ENCODE peak calls at places on chromosomes 5 and 9, in four cellular contexts. One of them, this sample, is unnamed.
A peak's percentile ranks its signal among the peaks of the same experiment; 100 is the strongest.

GRCh38 chr9:93100265-93100636 is 4.2 kb downstream of the CARD19 start:
- DNase-seq in stomach: no peak
- DNase-seq in GM12878: no peak
- DNase-seq in heart right ventricle: no peak
- DNase-seq in this sample: no peak

GRCh38 chr5:86977185-86977584 is 290.5 kb upstream of the RASA1 start:
- DNase-seq in GM12878: no peak
- DNase-seq in heart right ventricle: peak; percentile 4
- DNase-seq in stomach: no peak
- DNase-seq in this sample: no peak

GRCh38 chr9:129138476-129139232 is 27.4 kb downstream of the PTPA start:
- DNase-seq in stomach: peak; percentile 46
- DNase-seq in heart right ventricle: peak; percentile 71
- DNase-seq in GM12878: no peak
- DNase-seq in this sample: no peak

GRCh38 chr5:178430187-178431062 is 159.8 kb downstream of the COL23A1 start:
- DNase-seq in stomach: no peak
- DNase-seq in heart right ventricle: no peak
- DNase-seq in GM12878: no peak
- DNase-seq in this sample: no peak

GRCh38 chr9:92406506-92406905 is 2.1 kb upstream of the OGN start:
- DNase-seq in GM12878: peak; percentile 21
- DNase-seq in stomach: no peak
- DNase-seq in heart right ventricle: peak; percentile 38
- DNase-seq in this sample: no peak

GRCh38 chr5:10626473-10627013 is 62.7 kb downstream of the ANKRD33B start:
- DNase-seq in stomach: no peak
- DNase-seq in heart right ventricle: no peak
- DNase-seq in GM12878: no peak
- DNase-seq in this sample: no peak

GRCh38 chr9:117430813-117431212 is 16.0 kb upstream of the ASTN2 start:
- DNase-seq in GM12878: no peak
- DNase-seq in heart right ventricle: no peak
- DNase-seq in stomach: no peak
- DNase-seq in this sample: no peak

GRCh38 chr9:133563286-133564213 is 29.0 kb downstream of the ADAMTSL2 start:
- DNase-seq in GM12878: no peak
- DNase-seq in heart right ventricle: peak; percentile 34
- DNase-seq in stomach: no peak
- DNase-seq in this sample: no peak

GRCh38 chr9:133855802-133856592 is 117.8 kb upstream of the SARDH start:
- DNase-seq in heart right ventricle: peak; percentile 64
- DNase-seq in stomach: peak; percentile 53
- DNase-seq in GM12878: no peak
- DNase-seq in this sample: no peak

GRCh38 chr9:100150209-100150608 is 51.2 kb downstream of the INVS start:
- DNase-seq in heart right ventricle: no peak
- DNase-seq in stomach: no peak
- DNase-seq in GM12878: no peak
- DNase-seq in this sample: no peak

GRCh38 chr5:72125271-72125670 is 18.0 kb downstream of the MAP1B start:
- DNase-seq in stomach: no peak
- DNase-seq in GM12878: no peak
- DNase-seq in heart right ventricle: no peak
- DNase-seq in this sample: no peak

GRCh38 chr5:72121052-72121451 is 13.8 kb downstream of the MAP1B start:
- DNase-seq in GM12878: no peak
- DNase-seq in stomach: no peak
- DNase-seq in heart right ventricle: no peak
- DNase-seq in this sample: no peak

GRCh38 chr5:72123764-72124163 is 16.5 kb downstream of the MAP1B start:
- DNase-seq in heart right ventricle: no peak
- DNase-seq in stomach: no peak
- DNase-seq in GM12878: no peak
- DNase-seq in this sample: no peak

GRCh38 chr5:72122619-72123018 is 15.3 kb downstream of the MAP1B start:
- DNase-seq in GM12878: no peak
- DNase-seq in heart right ventricle: no peak
- DNase-seq in stomach: no peak
- DNase-seq in this sample: no peak

GRCh38 chr5:72121753-72122445 is 14.6 kb downstream of the MAP1B start:
- DNase-seq in stomach: no peak
- DNase-seq in GM12878: no peak
- DNase-seq in heart right ventricle: no peak
- DNase-seq in this sample: no peak
- H3K4me1 ChIP-seq in stomach: peaks cover 20% of the 10 kb centered on the region
- H3K4me1 ChIP-seq in GM12878: no peaks in the 10 kb centered on the region
- H3K4me1 ChIP-seq in heart right ventricle: no peaks in the 10 kb centered on the region
- H3K4me1 ChIP-seq in this sample: peaks cover 26% of the 10 kb centered on the region

GRCh38 chr5:150044334-150044681 is 42.0 kb downstream of the CSF1R start:
- DNase-seq in stomach: no peak
- DNase-seq in heart right ventricle: peak; percentile 35
- DNase-seq in GM12878: no peak
- DNase-seq in this sample: peak; percentile 92
- H3K36me3 ChIP-seq in stomach: peaks cover 100% of the 10 kb centered on the region
- H3K36me3 ChIP-seq in heart right ventricle: peaks cover 97% of the 10 kb centered on the region
- H3K36me3 ChIP-seq in GM12878: peaks cover 40% of the 10 kb centered on the region
- H3K36me3 ChIP-seq in this sample: peaks cover 99% of the 10 kb centered on the region

DNA sequence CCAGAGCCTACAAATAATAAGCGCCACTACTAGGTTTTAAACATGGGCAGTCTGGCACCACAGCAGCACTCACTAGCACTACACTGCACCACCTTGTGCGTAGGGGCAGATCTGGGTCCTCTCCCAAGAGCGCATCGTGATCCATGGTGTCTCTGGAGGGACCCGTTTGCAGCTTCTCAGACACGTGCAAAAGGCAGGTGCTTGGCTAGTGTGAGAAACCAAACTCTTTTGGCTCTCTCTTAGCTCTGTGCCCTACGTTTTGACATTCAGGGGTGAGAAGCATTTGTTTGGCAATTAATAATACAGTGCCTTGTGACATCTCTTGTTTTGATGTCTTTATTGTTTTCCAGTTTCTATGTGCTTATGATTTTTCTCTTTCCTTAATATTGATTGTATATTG is 75.4 kb upstream of the EGFLAM start:
- DNase-seq in GM12878: no peak
- DNase-seq in heart right ventricle: no peak
- DNase-seq in stomach: no peak
- DNase-seq in this sample: no peak
- H3K4me3 ChIP-seq in GM12878: no peak overlapping the region
- H3K4me3 ChIP-seq in heart right ventricle: no peak overlapping the region
- H3K4me3 ChIP-seq in stomach: no peak overlapping the region
- H3K4me3 ChIP-seq in this sample: no peak overlapping the region

GRCh38 chr5:145975361-145976066 is 39.1 kb downstream of the SH3RF2 start:
- DNase-seq in heart right ventricle: no peak
- DNase-seq in GM12878: no peak
- DNase-seq in stomach: peak; percentile 37
- DNase-seq in this sample: peak; percentile 92

GRCh38 chr5:145976431-145977155 is 40.2 kb downstream of the SH3RF2 start:
- DNase-seq in stomach: no peak
- DNase-seq in GM12878: no peak
- DNase-seq in heart right ventricle: no peak
- DNase-seq in this sample: peak; percentile 39

GRCh38 chr5:145978171-145978570 is 41.8 kb downstream of the SH3RF2 start:
- DNase-seq in GM12878: no peak
- DNase-seq in stomach: no peak
- DNase-seq in heart right ventricle: no peak
- DNase-seq in this sample: no peak

GRCh38 chr5:145971701-145972100 is 35.3 kb downstream of the SH3RF2 start:
- DNase-seq in heart right ventricle: no peak
- DNase-seq in stomach: no peak
- DNase-seq in GM12878: no peak
- DNase-seq in this sample: no peak

DNA sequence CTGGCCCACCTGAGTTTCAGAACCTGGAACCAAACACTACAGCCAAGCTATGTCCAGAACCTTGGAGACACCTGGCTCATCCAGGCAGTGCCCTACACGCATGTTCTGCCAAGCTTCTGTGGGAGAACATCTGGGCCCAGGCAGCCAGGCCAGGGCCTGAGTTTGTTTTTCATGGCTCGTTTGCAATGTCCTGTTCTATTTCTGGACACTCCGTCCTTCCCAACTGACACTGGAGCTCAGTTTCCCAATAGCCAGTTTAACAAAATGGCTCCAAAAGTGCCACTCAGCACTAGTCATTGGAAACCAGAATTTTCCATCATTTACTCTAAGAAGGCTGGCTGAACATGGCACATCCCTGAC is 38.6 kb downstream of the SH3RF2 start:
- DNase-seq in GM12878: no peak
- DNase-seq in heart right ventricle: no peak
- DNase-seq in stomach: no peak
- DNase-seq in this sample: no peak
- H3K4me1 ChIP-seq in GM12878: no peaks in the 10 kb centered on the region
- H3K4me1 ChIP-seq in heart right ventricle: peaks cover 26% of the 10 kb centered on the region
- H3K4me1 ChIP-seq in stomach: peaks cover 44% of the 10 kb centered on the region
- H3K4me1 ChIP-seq in this sample: peaks cover 30% of the 10 kb centered on the region

GRCh38 chr5:17079562-17079961 is 137.9 kb upstream of the BASP1 start:
- DNase-seq in heart right ventricle: peak; percentile 72
- DNase-seq in GM12878: no peak
- DNase-seq in stomach: no peak
- DNase-seq in this sample: no peak
- H3K36me3 ChIP-seq in heart right ventricle: no peaks in the 10 kb centered on the region
- H3K36me3 ChIP-seq in GM12878: no peaks in the 10 kb centered on the region
- H3K36me3 ChIP-seq in stomach: no peaks in the 10 kb centered on the region
- H3K36me3 ChIP-seq in this sample: no peaks in the 10 kb centered on the region

GRCh38 chr5:42951169-42951846 is 88.8 kb downstream of the ANXA2R start:
- DNase-seq in GM12878: peak; percentile 13
- DNase-seq in heart right ventricle: peak; percentile 50
- DNase-seq in stomach: peak; percentile 32
- DNase-seq in this sample: no peak

GRCh38 chr5:42950466-42951168 is 89.5 kb downstream of the ANXA2R start:
- DNase-seq in GM12878: peak; percentile 32
- DNase-seq in heart right ventricle: peak; percentile 81
- DNase-seq in stomach: peak; percentile 74
- DNase-seq in this sample: peak; percentile 94

GRCh38 chr5:42953061-42953460 is 87.1 kb downstream of the ANXA2R start:
- DNase-seq in GM12878: no peak
- DNase-seq in stomach: no peak
- DNase-seq in heart right ventricle: no peak
- DNase-seq in this sample: no peak

GRCh38 chr5:42952575-42952974 is 87.5 kb downstream of the ANXA2R start:
- DNase-seq in stomach: no peak
- DNase-seq in heart right ventricle: no peak
- DNase-seq in GM12878: no peak
- DNase-seq in this sample: no peak

DNA sequence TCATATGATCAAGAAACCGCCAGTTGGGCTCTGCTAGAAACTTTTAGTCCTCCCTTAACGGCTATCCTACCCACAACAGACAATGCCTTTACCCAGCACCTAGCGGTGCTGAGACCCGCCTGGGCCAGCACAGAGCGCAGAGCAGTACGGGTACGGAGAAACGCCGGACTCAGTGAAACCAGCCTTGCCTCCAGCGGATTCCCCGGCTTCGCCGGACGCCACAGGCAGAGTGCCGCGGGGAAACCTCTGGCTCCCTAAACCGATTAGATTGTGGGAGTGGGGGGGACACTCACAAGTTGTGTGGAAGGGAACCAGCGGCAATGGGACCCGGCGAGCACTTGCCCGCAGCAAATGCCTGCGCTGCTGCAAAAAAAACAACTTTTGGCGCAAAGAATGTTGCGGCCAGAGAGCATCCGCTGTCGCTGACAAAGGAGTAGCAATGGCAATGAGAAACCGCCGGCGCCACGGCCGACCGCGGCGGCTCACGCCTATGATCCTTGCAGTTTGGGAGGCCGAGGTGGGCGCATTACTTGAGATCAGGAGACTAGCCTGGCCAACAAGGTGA is 88.2 kb downstream of the ANXA2R start:
- DNase-seq in heart right ventricle: peak; percentile 19
- DNase-seq in GM12878: no peak
- DNase-seq in stomach: peak; percentile 31
- DNase-seq in this sample: no peak
- H3K4me3 ChIP-seq in heart right ventricle: peak overlapping the region; percentile 40
- H3K4me3 ChIP-seq in GM12878: peak overlapping the region; percentile 62
- H3K4me3 ChIP-seq in stomach: peak overlapping the region; percentile 55
- H3K4me3 ChIP-seq in this sample: no peak overlapping the region

DNA sequence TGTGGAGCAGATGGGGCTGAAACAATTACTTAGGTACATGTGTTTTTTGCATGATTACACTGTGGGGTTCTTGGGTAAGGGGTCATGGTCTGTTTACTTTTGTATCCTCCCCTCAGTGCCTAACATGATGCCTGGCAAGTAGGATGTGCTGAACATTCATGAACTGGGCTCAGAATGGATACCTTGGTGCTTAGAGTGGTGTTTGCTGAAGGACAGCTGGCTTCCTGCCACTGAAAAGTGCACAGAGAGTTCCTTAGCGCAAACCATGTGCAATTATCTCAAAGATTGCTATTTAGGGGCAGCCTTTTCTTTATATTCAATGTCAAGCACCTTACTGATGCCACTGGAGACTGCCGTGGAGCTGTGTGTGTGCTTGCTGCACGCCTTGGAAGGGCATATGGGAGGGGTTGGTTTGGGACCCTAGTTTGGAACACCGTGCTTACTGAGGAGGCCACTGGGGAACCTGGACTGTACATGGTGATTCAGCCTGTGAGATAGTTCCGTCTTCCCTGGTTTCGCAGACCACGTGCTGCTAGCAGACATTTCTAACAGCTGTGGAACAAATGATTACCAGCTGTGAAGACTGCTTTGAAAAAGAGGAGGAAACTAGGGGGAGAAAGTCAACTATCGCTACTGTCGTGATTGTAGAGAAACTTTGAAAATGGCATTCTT is 78.6 kb downstream of the MAP1B start:
- DNase-seq in heart right ventricle: no peak
- DNase-seq in GM12878: no peak
- DNase-seq in stomach: no peak
- DNase-seq in this sample: no peak
- H3K4me1 ChIP-seq in heart right ventricle: peaks cover 10% of the 10 kb centered on the region
- H3K4me1 ChIP-seq in GM12878: no peaks in the 10 kb centered on the region
- H3K4me1 ChIP-seq in stomach: peaks cover 8% of the 10 kb centered on the region
- H3K4me1 ChIP-seq in this sample: peaks cover 3% of the 10 kb centered on the region

DNA sequence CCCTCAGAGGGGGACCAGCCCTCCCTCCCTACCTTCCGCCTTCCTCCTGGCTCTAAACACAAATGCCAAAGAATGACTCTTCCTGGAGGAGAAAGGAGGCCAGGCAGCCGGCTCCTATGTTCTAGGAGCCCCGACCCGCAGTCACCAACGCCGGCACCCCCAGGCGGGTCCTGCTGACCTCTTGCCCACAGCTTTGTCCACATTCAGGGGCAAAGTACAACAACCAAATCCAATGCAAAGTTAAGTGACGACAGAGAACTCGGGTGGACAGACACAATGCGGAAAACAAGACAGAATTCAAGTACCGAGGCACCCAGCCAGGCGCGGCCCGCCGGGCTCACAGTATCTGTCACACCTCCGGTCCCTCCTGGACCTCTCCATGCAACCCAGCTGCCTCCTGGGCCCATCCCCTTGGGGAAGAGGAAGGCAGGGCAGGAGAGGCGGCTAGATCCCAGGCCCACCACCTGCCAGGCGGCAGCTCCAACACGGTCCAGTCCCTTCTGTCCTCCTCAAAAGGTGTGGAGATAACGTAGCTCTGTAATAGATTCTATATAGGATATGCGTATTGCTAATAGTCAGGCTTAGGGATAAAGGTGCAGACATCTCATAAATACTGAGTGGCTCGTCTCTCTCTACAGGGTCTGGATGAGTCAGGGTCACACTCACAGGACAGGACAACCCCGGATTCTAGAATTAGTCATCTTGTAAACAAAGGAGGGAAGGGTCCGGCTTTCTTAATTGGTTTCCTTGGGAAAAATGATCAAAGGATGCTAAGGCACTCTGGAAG is 46.9 kb upstream of the UBAC1 start:
- DNase-seq in heart right ventricle: no peak
- DNase-seq in GM12878: no peak
- DNase-seq in stomach: no peak
- DNase-seq in this sample: no peak
- H3K36me3 ChIP-seq in heart right ventricle: peaks cover 25% of the 10 kb centered on the region
- H3K36me3 ChIP-seq in GM12878: peaks cover 6% of the 10 kb centered on the region
- H3K36me3 ChIP-seq in stomach: peaks cover 46% of the 10 kb centered on the region
- H3K36me3 ChIP-seq in this sample: peaks cover 4% of the 10 kb centered on the region

This sample was measured in SJSA1.